ENCODE peak calls at places on chromosomes 16 and 17, in seven cellular contexts. One of them, this sample, is unnamed.

GRCh38 chr17:8123695-8124349 is at the start of gene HES7:
- DNase-seq in breast epithelium: no peak
- DNase-seq in lower leg skin: no peak
- DNase-seq in H9: peak
- DNase-seq in body of pancreas: no peak
- DNase-seq in upper lobe of right lung: no peak
- DNase-seq in choroid plexus epithelial cell: no peak
- DNase-seq in this sample: no peak

GRCh38 chr16:86878290-86879160 is 300.2 kb downstream of the FOXL1 start:
- DNase-seq in breast epithelium: no peak
- DNase-seq in lower leg skin: no peak
- DNase-seq in H9: no peak
- DNase-seq in body of pancreas: no peak
- DNase-seq in upper lobe of right lung: peak
- DNase-seq in choroid plexus epithelial cell: no peak
- DNase-seq in this sample: no peak

GRCh38 chr17:2337152-2337810 is at the start of gene SGSM2:
- DNase-seq in breast epithelium: no peak
- DNase-seq in lower leg skin: peak
- DNase-seq in H9: peak
- DNase-seq in body of pancreas: peak
- DNase-seq in upper lobe of right lung: peak
- DNase-seq in choroid plexus epithelial cell: peak
- DNase-seq in this sample: peak

GRCh38 chr16:81553080-81553813 is 108.6 kb downstream of the CMIP start:
- DNase-seq in breast epithelium: no peak
- DNase-seq in lower leg skin: no peak
- DNase-seq in H9: no peak
- DNase-seq in body of pancreas: no peak
- DNase-seq in upper lobe of right lung: peak
- DNase-seq in choroid plexus epithelial cell: no peak
- DNase-seq in this sample: no peak

GRCh38 chr17:58710948-58711552 is 18.6 kb downstream of the RAD51C start:
- DNase-seq in breast epithelium: no peak
- DNase-seq in lower leg skin: no peak
- DNase-seq in H9: no peak
- DNase-seq in body of pancreas: peak
- DNase-seq in upper lobe of right lung: no peak
- DNase-seq in choroid plexus epithelial cell: peak
- DNase-seq in this sample: no peak

GRCh38 chr17:78960945-78961344 is 18.8 kb downstream of the LGALS3BP start:
- DNase-seq in breast epithelium: no peak
- DNase-seq in lower leg skin: no peak
- DNase-seq in H9: no peak
- DNase-seq in body of pancreas: no peak
- DNase-seq in upper lobe of right lung: peak
- DNase-seq in choroid plexus epithelial cell: peak
- DNase-seq in this sample: no peak

GRCh38 chr17:54891176-54891821 is 9.4 kb upstream of the TOM1L1 start:
- DNase-seq in breast epithelium: no peak
- DNase-seq in lower leg skin: no peak
- DNase-seq in H9: peak
- DNase-seq in body of pancreas: peak
- DNase-seq in upper lobe of right lung: no peak
- DNase-seq in choroid plexus epithelial cell: peak
- DNase-seq in this sample: no peak

GRCh38 chr16:81335669-81336068 is 20.9 kb downstream of the GAN start:
- DNase-seq in breast epithelium: no peak
- DNase-seq in lower leg skin: no peak
- DNase-seq in H9: no peak
- DNase-seq in body of pancreas: no peak
- DNase-seq in upper lobe of right lung: no peak
- DNase-seq in choroid plexus epithelial cell: no peak
- DNase-seq in this sample: no peak

GRCh38 chr16:24990803-24991202 is 24.4 kb downstream of the ARHGAP17 start:
- DNase-seq in breast epithelium: no peak
- DNase-seq in lower leg skin: no peak
- DNase-seq in H9: no peak
- DNase-seq in body of pancreas: no peak
- DNase-seq in upper lobe of right lung: no peak
- DNase-seq in choroid plexus epithelial cell: no peak
- DNase-seq in this sample: no peak

GRCh38 chr16:16009396-16009795 is 60.0 kb downstream of the ABCC1 start:
- DNase-seq in breast epithelium: no peak
- DNase-seq in lower leg skin: no peak
- DNase-seq in H9: no peak
- DNase-seq in body of pancreas: no peak
- DNase-seq in upper lobe of right lung: no peak
- DNase-seq in choroid plexus epithelial cell: no peak
- DNase-seq in this sample: no peak

GRCh38 chr17:50519141-50519834 is 11.0 kb downstream of the MYCBPAP start:
- DNase-seq in breast epithelium: no peak
- DNase-seq in lower leg skin: no peak
- DNase-seq in H9: no peak
- DNase-seq in body of pancreas: no peak
- DNase-seq in upper lobe of right lung: no peak
- DNase-seq in choroid plexus epithelial cell: no peak
- DNase-seq in this sample: no peak

GRCh38 chr17:50514936-50515702 is 6.9 kb downstream of the MYCBPAP start:
- DNase-seq in breast epithelium: no peak
- DNase-seq in lower leg skin: no peak
- DNase-seq in H9: no peak
- DNase-seq in body of pancreas: peak
- DNase-seq in upper lobe of right lung: no peak
- DNase-seq in choroid plexus epithelial cell: peak
- DNase-seq in this sample: no peak

GRCh38 chr17:50518265-50519023 is 10.2 kb downstream of the MYCBPAP start:
- DNase-seq in breast epithelium: peak
- DNase-seq in lower leg skin: no peak
- DNase-seq in H9: no peak
- DNase-seq in body of pancreas: peak
- DNase-seq in upper lobe of right lung: no peak
- DNase-seq in choroid plexus epithelial cell: peak
- DNase-seq in this sample: no peak

GRCh38 chr17:50517504-50518264 is 9.4 kb downstream of the MYCBPAP start:
- DNase-seq in breast epithelium: no peak
- DNase-seq in lower leg skin: no peak
- DNase-seq in H9: no peak
- DNase-seq in body of pancreas: no peak
- DNase-seq in upper lobe of right lung: no peak
- DNase-seq in choroid plexus epithelial cell: no peak
- DNase-seq in this sample: no peak

DNA sequence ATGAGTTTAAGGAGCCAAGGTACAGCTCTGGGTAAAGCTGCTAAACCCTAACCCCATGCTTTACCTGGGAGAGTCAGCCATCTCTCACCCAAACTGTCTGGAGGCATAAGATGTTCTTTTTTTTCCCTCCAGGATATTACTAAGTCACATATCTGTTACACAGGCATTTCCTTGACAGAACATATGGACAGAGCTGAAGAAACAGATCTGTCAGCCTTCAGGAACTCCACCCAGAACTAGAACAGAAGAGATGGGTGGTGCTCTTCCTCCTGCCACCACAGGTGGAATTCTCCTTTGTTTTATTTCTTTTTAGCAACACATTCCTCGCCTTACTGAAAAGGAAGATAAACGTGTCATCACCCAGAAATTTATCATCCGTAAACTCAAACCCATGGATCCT is 8.7 kb downstream of the MYCBPAP start:
- DNase-seq in breast epithelium: no peak
- DNase-seq in lower leg skin: no peak
- DNase-seq in H9: no peak
- DNase-seq in body of pancreas: no peak
- DNase-seq in upper lobe of right lung: no peak
- DNase-seq in choroid plexus epithelial cell: no peak
- DNase-seq in this sample: no peak
- TF ChIP-seq CTCF in breast epithelium: no peak
- TF ChIP-seq CTCF in lower leg skin: no peak
- TF ChIP-seq CTCF in H9: no peak
- TF ChIP-seq CTCF in body of pancreas: no peak
- TF ChIP-seq CTCF in upper lobe of right lung: no peak
- TF ChIP-seq CTCF in choroid plexus epithelial cell: no peak
- TF ChIP-seq CTCF in this sample: no peak

DNA sequence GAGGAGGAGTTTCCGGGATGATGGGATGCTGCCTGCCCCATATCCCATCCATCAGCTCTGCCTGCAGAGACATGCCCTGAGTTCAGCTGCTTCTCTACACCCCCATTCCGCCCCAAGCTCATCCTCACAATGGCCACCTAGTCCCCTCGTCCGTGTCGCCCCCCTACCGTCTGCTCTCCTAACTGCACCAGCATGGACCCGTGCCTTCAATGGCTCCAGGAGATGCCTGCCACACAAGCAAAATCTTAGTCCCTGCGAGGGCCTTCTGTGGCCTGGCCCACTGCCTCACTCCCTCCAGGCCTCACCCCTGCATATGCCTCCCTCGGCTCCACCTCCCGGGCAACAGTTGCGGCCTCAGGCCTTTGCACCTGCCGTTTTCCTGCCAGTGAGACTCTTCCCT is 1.8 kb upstream of the TELO2 start:
- DNase-seq in breast epithelium: no peak
- DNase-seq in lower leg skin: no peak
- DNase-seq in H9: no peak
- DNase-seq in body of pancreas: no peak
- DNase-seq in upper lobe of right lung: no peak
- DNase-seq in choroid plexus epithelial cell: no peak
- DNase-seq in this sample: no peak
- TF ChIP-seq CTCF in breast epithelium: no peak
- TF ChIP-seq CTCF in lower leg skin: no peak
- TF ChIP-seq CTCF in H9: no peak
- TF ChIP-seq CTCF in body of pancreas: no peak
- TF ChIP-seq CTCF in upper lobe of right lung: no peak
- TF ChIP-seq CTCF in choroid plexus epithelial cell: no peak
- TF ChIP-seq CTCF in this sample: no peak

GRCh38 chr17:41885733-41886132 is 20.5 kb upstream of the KLHL11 start:
- DNase-seq in breast epithelium: no peak
- DNase-seq in lower leg skin: no peak
- DNase-seq in H9: no peak
- DNase-seq in body of pancreas: no peak
- DNase-seq in upper lobe of right lung: no peak
- DNase-seq in choroid plexus epithelial cell: peak
- DNase-seq in this sample: no peak
- TF ChIP-seq CTCF in breast epithelium: no peak
- TF ChIP-seq CTCF in lower leg skin: no peak
- TF ChIP-seq CTCF in H9: peak
- TF ChIP-seq CTCF in body of pancreas: no peak
- TF ChIP-seq CTCF in upper lobe of right lung: peak
- TF ChIP-seq CTCF in choroid plexus epithelial cell: peak
- TF ChIP-seq CTCF in this sample: peak

GRCh38 chr17:81039096-81039495 is 4.1 kb downstream of the BAIAP2 start:
- DNase-seq in breast epithelium: no peak
- DNase-seq in lower leg skin: no peak
- DNase-seq in H9: no peak
- DNase-seq in body of pancreas: no peak
- DNase-seq in upper lobe of right lung: no peak
- DNase-seq in choroid plexus epithelial cell: no peak
- DNase-seq in this sample: no peak

GRCh38 chr17:81039854-81040758 is 5.2 kb downstream of the BAIAP2 start:
- DNase-seq in breast epithelium: no peak
- DNase-seq in lower leg skin: no peak
- DNase-seq in H9: no peak
- DNase-seq in body of pancreas: no peak
- DNase-seq in upper lobe of right lung: no peak
- DNase-seq in choroid plexus epithelial cell: peak
- DNase-seq in this sample: no peak

GRCh38 chr17:81037026-81037782 is 2.3 kb downstream of the BAIAP2 start:
- DNase-seq in breast epithelium: peak
- DNase-seq in lower leg skin: no peak
- DNase-seq in H9: no peak
- DNase-seq in body of pancreas: peak
- DNase-seq in upper lobe of right lung: peak
- DNase-seq in choroid plexus epithelial cell: no peak
- DNase-seq in this sample: no peak

GRCh38 chr17:81036128-81036891 is 1.4 kb downstream of the BAIAP2 start:
- DNase-seq in breast epithelium: no peak
- DNase-seq in lower leg skin: no peak
- DNase-seq in H9: no peak
- DNase-seq in body of pancreas: no peak
- DNase-seq in upper lobe of right lung: no peak
- DNase-seq in choroid plexus epithelial cell: no peak
- DNase-seq in this sample: no peak

DNA sequence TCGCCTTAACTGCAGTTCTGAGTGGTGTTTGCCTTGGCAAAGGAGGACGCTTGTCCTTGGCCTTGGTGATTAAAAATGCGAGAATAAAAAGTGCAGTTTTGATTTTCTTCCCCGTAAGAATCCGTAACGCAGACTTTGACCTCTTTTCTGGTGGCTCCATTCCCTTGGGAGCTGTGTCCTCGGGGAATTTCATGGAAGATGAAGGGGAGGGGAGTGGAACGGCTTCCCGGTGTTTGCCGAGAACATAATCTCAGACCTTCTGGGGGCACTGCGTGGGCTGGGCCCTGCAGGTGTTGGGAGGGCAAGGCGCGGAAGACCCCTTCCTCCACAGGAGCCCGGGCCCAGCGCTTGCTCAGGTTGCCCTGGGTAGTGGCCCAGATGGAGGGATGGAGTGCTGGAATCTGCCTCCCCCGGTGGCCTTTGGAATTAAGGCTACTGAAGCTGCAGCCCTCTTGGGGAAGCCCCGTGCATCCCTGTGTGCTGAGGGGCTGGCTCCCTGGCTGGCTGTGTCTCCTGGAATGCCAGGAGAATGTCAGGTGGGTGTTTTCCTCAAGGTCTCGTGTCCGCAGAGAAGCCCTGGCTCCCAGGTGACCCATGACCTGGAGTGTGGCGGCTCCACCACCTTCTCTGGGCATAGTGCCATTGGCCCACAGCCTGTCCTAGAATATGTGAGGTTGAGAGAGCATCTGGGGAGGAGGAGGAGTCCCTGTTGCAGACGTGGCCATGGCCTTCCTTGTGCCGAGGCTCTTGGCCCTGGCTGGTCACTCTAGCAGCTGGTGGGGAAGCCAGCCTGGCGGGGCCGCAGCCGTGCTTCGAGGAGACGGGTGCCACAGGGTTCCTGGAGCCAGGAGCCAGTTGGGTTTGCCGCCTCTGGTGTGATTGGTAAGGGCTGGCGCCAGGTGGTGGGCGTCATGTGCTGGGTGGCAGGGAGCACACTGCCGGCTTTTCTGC is 3.1 kb downstream of the BAIAP2 start:
- DNase-seq in breast epithelium: no peak
- DNase-seq in lower leg skin: no peak
- DNase-seq in H9: peak
- DNase-seq in body of pancreas: peak
- DNase-seq in upper lobe of right lung: no peak
- DNase-seq in choroid plexus epithelial cell: peak
- DNase-seq in this sample: no peak
- TF ChIP-seq CTCF in breast epithelium: no peak
- TF ChIP-seq CTCF in lower leg skin: no peak
- TF ChIP-seq CTCF in H9: peak
- TF ChIP-seq CTCF in body of pancreas: no peak
- TF ChIP-seq CTCF in upper lobe of right lung: no peak
- TF ChIP-seq CTCF in choroid plexus epithelial cell: no peak
- TF ChIP-seq CTCF in this sample: no peak

DNA sequence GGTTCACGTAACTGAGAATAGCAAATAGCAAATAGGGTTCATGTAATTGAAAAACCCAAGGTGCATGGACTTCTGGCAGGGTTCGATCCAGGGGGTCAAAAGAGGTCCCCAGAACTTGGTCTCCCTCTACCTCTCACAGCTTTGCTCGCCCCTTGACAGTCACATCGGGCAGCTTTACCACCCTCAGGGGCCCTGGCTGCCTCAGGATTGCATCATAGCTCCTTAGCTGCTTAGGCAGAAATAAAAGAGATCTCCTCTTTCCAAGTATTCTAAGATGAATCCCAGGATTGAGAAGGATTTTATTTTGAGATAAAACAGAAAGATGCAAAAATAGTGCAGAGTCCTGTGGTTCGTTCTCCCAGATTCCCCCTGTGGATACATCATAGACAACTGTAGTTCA is 12.7 kb downstream of the ADGRG3 start:
- DNase-seq in breast epithelium: no peak
- DNase-seq in lower leg skin: no peak
- DNase-seq in H9: no peak
- DNase-seq in body of pancreas: no peak
- DNase-seq in upper lobe of right lung: no peak
- DNase-seq in choroid plexus epithelial cell: no peak
- DNase-seq in this sample: no peak
- TF ChIP-seq CTCF in breast epithelium: no peak
- TF ChIP-seq CTCF in lower leg skin: no peak
- TF ChIP-seq CTCF in H9: no peak
- TF ChIP-seq CTCF in body of pancreas: no peak
- TF ChIP-seq CTCF in upper lobe of right lung: no peak
- TF ChIP-seq CTCF in choroid plexus epithelial cell: no peak
- TF ChIP-seq CTCF in this sample: no peak